ENCODE peak calls at places on chromosomes 12 and 14, in nine cellular contexts. P is MCF 10A, N is A549, I is activated B cell treated with CpG ODN at 0.5 μM for 24 hours, U is Peyer's patch, Q is pancreas, B is progenitor cell of endocrine pancreas, X is fibroblast of the aortic adventitia, Y is ascending aorta. D is an unnamed sample.

GRCh38 chr14:102749833-102750775 is 27.1 kb upstream of the TRAF3 start:
- DNase-seq in Q (no peak), N (no peak), U (no peak), X (no peak), I (no peak), P (no peak), Y (no peak), B (peak; percentile 26), D (no peak)

GRCh38 chr12:67447180-67447579 is 178.0 kb downstream of the CAND1 start:
- DNase-seq in U (no peak), N (no peak), P (no peak), X (no peak), Y (no peak), B (no peak), Q (no peak), I (no peak), D (no peak)

GRCh38 chr12:4449862-4450222 is 4.2 kb upstream of the FGF6 start:
- DNase-seq in U (no peak), B (no peak), I (no peak), Y (no peak), Q (peak; percentile 63), P (peak; percentile 68), X (no peak), N (no peak), D (no peak)

GRCh38 chr14:52833891-52834290 is 42.5 kb upstream of the GNPNAT1 start:
- DNase-seq in N (no peak), P (no peak), I (no peak), Q (no peak), X (no peak), Y (no peak), U (no peak), B (no peak), D (no peak)

GRCh38 chr12:54370218-54370730 is 6.0 kb upstream of the GPR84 start:
- DNase-seq in I (peak; percentile 38), Q (peak; percentile 95), N (peak; percentile 92), U (peak; percentile 80), X (peak; percentile 85), Y (no peak), P (peak; percentile 80), B (peak; percentile 77), D (peak; percentile 76)

GRCh38 chr14:102074415-102074964 is 12.4 kb downstream of the HSP90AA1 start:
- DNase-seq in Q (no peak), X (no peak), Y (no peak), P (no peak), U (no peak), I (no peak), N (no peak), B (no peak), D (no peak)

GRCh38 chr14:81582420-81582819 is 48.8 kb upstream of the SEL1L start:
- DNase-seq in U (no peak), Y (no peak), P (peak; percentile 14), X (peak; percentile 3), I (no peak), Q (no peak), N (no peak), B (no peak), D (no peak)

GRCh38 chr14:36756221-36756620 is 94.6 kb downstream of the PAX9 start:
- DNase-seq in P (no peak), I (no peak), U (no peak), X (no peak), Q (no peak), Y (no peak), N (no peak), B (no peak), D (no peak)

GRCh38 chr14:24312736-24313507 is 1.6 kb downstream of the LTB4R start:
- DNase-seq in N (no peak), P (no peak), I (no peak), Q (no peak), Y (no peak), B (no peak), U (peak; percentile 89), X (no peak), D (no peak)

GRCh38 chr14:55274760-55275159 is 3.5 kb downstream of the FBXO34 start:
- DNase-seq in B (no peak), Y (no peak), I (no peak), N (no peak), X (peak; percentile 82), U (no peak), P (no peak), Q (no peak), D (no peak)

GRCh38 chr14:74619672-74620131 is 7.7 kb upstream of the LTBP2 start:
- DNase-seq in X (peak; percentile 99), I (no peak), B (no peak), P (peak; percentile 93), U (peak; percentile 79), Q (no peak), N (peak; percentile 51), Y (peak; percentile 88), D (no peak)

GRCh38 chr12:18923721-18924120 is 185.8 kb downstream of the CAPZA3 start:
- DNase-seq in P (no peak), B (no peak), Q (no peak), N (no peak), X (no peak), Y (no peak), I (no peak), U (no peak), D (no peak)

GRCh38 chr12:68477256-68477655 is 133.4 kb upstream of the RAP1B start:
- DNase-seq in X (no peak), N (no peak), Y (no peak), P (no peak), B (no peak), I (no peak), U (no peak), Q (no peak), D (no peak)

GRCh38 chr12:106106129-106106566 is 32.6 kb downstream of the NUAK1 start:
- DNase-seq in N (no peak), X (no peak), U (no peak), P (no peak), I (no peak), Y (no peak), B (no peak), Q (no peak), D (no peak)

GRCh38 chr14:73503648-73504047 is 12.9 kb downstream of the RIOX1 start:
- DNase-seq in P (no peak), Y (no peak), U (no peak), I (no peak), N (no peak), X (no peak), B (no peak), Q (no peak), D (no peak)

GRCh38 chr14:60085085-60085484 is 6.6 kb upstream of the PCNX4 start:
- DNase-seq in U (no peak), P (peak; percentile 72), Q (no peak), B (no peak), I (no peak), X (peak; percentile 70), Y (no peak), N (no peak), D (no peak)

GRCh38 chr14:60085693-60086092 is 6.0 kb upstream of the PCNX4 start:
- DNase-seq in P (no peak), Q (no peak), B (no peak), X (no peak), U (no peak), I (no peak), Y (no peak), N (no peak), D (no peak)

DNA sequence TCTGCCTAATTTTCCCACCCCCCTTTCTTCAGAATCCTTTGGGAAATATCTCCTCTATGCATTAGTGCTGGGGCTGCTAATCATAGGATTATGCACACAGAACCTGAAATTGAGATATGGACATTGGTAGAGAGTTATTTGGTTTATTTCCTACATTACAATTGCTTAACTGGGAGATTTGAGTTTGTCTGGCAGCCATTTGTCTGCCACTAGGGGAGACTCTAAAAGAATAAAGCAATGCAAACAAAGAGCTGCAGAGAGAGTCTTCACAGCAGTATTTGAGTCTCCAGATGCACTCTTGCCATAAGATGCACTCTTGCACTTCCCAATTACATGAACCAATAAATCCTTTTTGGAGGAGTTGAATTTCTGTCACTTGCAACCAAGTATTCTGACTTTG is 12.0 kb upstream of the PCNX4 start:
- DNase-seq in B (no peak), U (no peak), P (no peak), I (no peak), X (no peak), Y (no peak), Q (no peak), N (no peak), D (no peak)
- TF ChIP-seq CTCF in B (peak; percentile 10), U (no peak), P (no peak), I (no peak), X (peak; percentile 28), Y (no peak), Q (no peak), N (no peak), D (no peak)

DNA sequence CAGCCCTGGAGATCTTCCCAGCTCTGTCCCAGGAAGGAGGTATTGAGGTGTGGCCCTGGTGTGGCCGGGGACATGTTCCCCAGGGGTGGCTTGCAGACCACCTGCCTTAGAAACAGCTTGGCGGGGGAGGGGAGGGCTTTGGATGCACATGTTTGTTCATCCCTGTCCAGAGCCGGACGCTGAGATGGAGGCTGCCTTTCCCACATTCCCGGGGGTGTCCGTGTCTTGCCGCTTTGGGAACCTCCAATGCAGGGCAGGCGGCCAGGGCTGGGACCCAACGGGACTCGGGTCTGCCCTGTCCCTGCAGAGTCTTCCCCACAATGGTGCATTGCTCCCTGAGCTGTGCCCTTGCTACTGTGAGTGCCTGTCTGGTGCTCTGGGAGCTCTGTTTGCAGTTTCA is 319.5 kb upstream of the SFSWAP start:
- DNase-seq in N (no peak), X (no peak), B (no peak), Q (no peak), Y (no peak), U (no peak), P (no peak), I (no peak), D (no peak)
- TF ChIP-seq CTCF in N (no peak), X (no peak), B (no peak), Q (no peak), Y (no peak), U (no peak), P (no peak), I (no peak), D (no peak)

GRCh38 chr12:30882706-30883105 is 43.8 kb upstream of the TSPAN11 start:
- DNase-seq in U (no peak), B (no peak), P (no peak), Y (no peak), X (peak; percentile 4), I (no peak), Q (no peak), N (no peak), D (no peak)
- TF ChIP-seq CTCF in U (peak; percentile 8), B (no peak), P (no peak), Y (no peak), X (no peak), I (no peak), Q (no peak), N (no peak), D (no peak)

DNA sequence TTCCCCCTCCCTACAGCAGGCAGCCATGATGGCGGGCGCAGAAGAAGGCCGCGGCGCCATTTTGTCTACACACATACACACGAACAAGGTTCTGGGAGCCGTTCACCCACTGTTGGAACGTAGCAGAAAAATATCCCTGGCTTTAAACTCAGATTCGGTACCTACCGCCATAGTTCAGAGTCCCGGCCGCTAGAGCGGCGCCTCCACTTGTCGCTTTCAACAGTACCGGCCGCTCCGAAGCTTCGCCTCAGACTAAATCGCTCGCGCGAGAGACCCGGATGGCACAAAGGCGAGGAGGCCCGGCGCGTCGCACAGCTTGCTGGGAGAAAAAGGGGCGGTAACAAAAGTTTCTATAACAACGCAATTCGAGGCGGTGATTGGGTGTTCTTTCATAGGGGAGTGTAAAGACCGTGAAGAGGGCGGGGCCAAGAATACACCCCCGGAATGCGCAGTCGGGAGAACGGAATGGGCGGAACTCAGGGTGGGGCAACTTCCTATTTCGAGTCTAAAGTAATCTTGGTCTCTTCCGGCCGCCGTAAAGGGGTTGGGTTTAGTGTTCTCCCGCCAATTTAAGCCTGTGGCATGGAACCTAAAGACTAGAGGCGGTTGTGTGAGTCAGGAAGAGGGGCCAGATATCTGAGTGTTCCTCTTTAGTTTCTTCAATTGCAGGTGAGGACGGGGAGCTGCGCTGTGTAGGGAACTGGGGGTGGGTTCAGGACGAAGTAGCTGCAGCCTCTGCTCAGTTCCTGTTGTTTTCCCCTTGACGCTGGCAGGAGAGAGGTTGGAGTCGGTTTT is at the start of the genes KNTC1 and RSRC2:
- DNase-seq in X (peak; percentile 100), I (peak; percentile 85), Y (peak; percentile 97), B (peak; percentile 96), Q (peak; percentile 94), U (peak; percentile 100), P (peak; percentile 100), N (peak; percentile 99), D (peak; percentile 92)
- TF ChIP-seq CTCF in X (no peak), I (no peak), Y (no peak), B (no peak), Q (no peak), U (no peak), P (no peak), N (no peak), D (no peak)